ENCODE peak calls at places on chromosomes 3 and 15, in nine cellular contexts. One of them, this sample, is unnamed.

GRCh38 chr15:54159044-54159443 is 180.8 kb downstream of the UNC13C start:
- DNase-seq in fibroblast of gingiva: no peak
- DNase-seq in heart right ventricle: no peak
- DNase-seq in endothelial cell: no peak
- DNase-seq in lung: no peak
- DNase-seq in fibroblast of pulmonary artery: no peak
- DNase-seq in GM03348: no peak
- DNase-seq in LoVo: no peak
- DNase-seq in ovary: no peak
- DNase-seq in this sample: no peak

GRCh38 chr3:64358853-64359252 is 133.6 kb upstream of the PRICKLE2 start:
- DNase-seq in fibroblast of gingiva: no peak
- DNase-seq in heart right ventricle: no peak
- DNase-seq in endothelial cell: no peak
- DNase-seq in lung: no peak
- DNase-seq in fibroblast of pulmonary artery: no peak
- DNase-seq in GM03348: no peak
- DNase-seq in LoVo: no peak
- DNase-seq in ovary: no peak
- DNase-seq in this sample: no peak

GRCh38 chr3:195768831-195769303 is 42.9 kb downstream of the MUC4 start:
- DNase-seq in fibroblast of gingiva: no peak
- DNase-seq in heart right ventricle: no peak
- DNase-seq in endothelial cell: no peak
- DNase-seq in lung: no peak
- DNase-seq in fibroblast of pulmonary artery: no peak
- DNase-seq in GM03348: peak
- DNase-seq in LoVo: no peak
- DNase-seq in ovary: no peak
- DNase-seq in this sample: no peak

GRCh38 chr3:18307529-18307928 is 117.6 kb downstream of the SATB1 start:
- DNase-seq in fibroblast of gingiva: no peak
- DNase-seq in heart right ventricle: no peak
- DNase-seq in endothelial cell: no peak
- DNase-seq in lung: no peak
- DNase-seq in fibroblast of pulmonary artery: no peak
- DNase-seq in GM03348: no peak
- DNase-seq in LoVo: no peak
- DNase-seq in ovary: no peak
- DNase-seq in this sample: no peak

GRCh38 chr15:62932436-62932835 is 110.1 kb upstream of the TPM1 start:
- DNase-seq in fibroblast of gingiva: peak
- DNase-seq in heart right ventricle: no peak
- DNase-seq in endothelial cell: no peak
- DNase-seq in lung: no peak
- DNase-seq in fibroblast of pulmonary artery: peak
- DNase-seq in GM03348: peak
- DNase-seq in LoVo: no peak
- DNase-seq in ovary: no peak
- DNase-seq in this sample: peak

GRCh38 chr3:35772364-35773009 is 133.2 kb downstream of the ARPP21 start:
- DNase-seq in fibroblast of gingiva: no peak
- DNase-seq in heart right ventricle: no peak
- DNase-seq in endothelial cell: no peak
- DNase-seq in lung: no peak
- DNase-seq in fibroblast of pulmonary artery: peak
- DNase-seq in GM03348: no peak
- DNase-seq in LoVo: no peak
- DNase-seq in ovary: no peak
- DNase-seq in this sample: no peak

GRCh38 chr3:120762575-120762974 is 20.0 kb downstream of the GTF2E1 start:
- DNase-seq in fibroblast of gingiva: no peak
- DNase-seq in heart right ventricle: no peak
- DNase-seq in endothelial cell: no peak
- DNase-seq in lung: no peak
- DNase-seq in fibroblast of pulmonary artery: peak
- DNase-seq in GM03348: no peak
- DNase-seq in LoVo: no peak
- DNase-seq in ovary: no peak
- DNase-seq in this sample: no peak

GRCh38 chr3:40504636-40505430 is 1.0 kb upstream of the ZNF620 start:
- DNase-seq in fibroblast of gingiva: peak
- DNase-seq in heart right ventricle: no peak
- DNase-seq in endothelial cell: no peak
- DNase-seq in lung: peak
- DNase-seq in fibroblast of pulmonary artery: peak
- DNase-seq in GM03348: peak
- DNase-seq in LoVo: peak
- DNase-seq in ovary: peak
- DNase-seq in this sample: peak

GRCh38 chr15:46111730-46112129 is 476.9 kb downstream of the SQOR start:
- DNase-seq in fibroblast of gingiva: no peak
- DNase-seq in heart right ventricle: no peak
- DNase-seq in endothelial cell: no peak
- DNase-seq in lung: no peak
- DNase-seq in fibroblast of pulmonary artery: no peak
- DNase-seq in GM03348: no peak
- DNase-seq in LoVo: no peak
- DNase-seq in ovary: no peak
- DNase-seq in this sample: no peak

GRCh38 chr3:104588442-104588841 is 778.3 kb upstream of the ALCAM start:
- DNase-seq in fibroblast of gingiva: no peak
- DNase-seq in heart right ventricle: no peak
- DNase-seq in endothelial cell: no peak
- DNase-seq in lung: no peak
- DNase-seq in fibroblast of pulmonary artery: no peak
- DNase-seq in GM03348: no peak
- DNase-seq in LoVo: no peak
- DNase-seq in ovary: no peak
- DNase-seq in this sample: no peak

GRCh38 chr3:14857506-14857905 is 38.7 kb downstream of the FGD5 start:
- DNase-seq in fibroblast of gingiva: no peak
- DNase-seq in heart right ventricle: no peak
- DNase-seq in endothelial cell: no peak
- DNase-seq in lung: no peak
- DNase-seq in fibroblast of pulmonary artery: no peak
- DNase-seq in GM03348: no peak
- DNase-seq in LoVo: no peak
- DNase-seq in ovary: no peak
- DNase-seq in this sample: no peak

GRCh38 chr3:175511219-175511780 is 652.2 kb downstream of the NAALADL2 start:
- DNase-seq in fibroblast of gingiva: no peak
- DNase-seq in heart right ventricle: no peak
- DNase-seq in endothelial cell: no peak
- DNase-seq in lung: no peak
- DNase-seq in fibroblast of pulmonary artery: no peak
- DNase-seq in GM03348: no peak
- DNase-seq in LoVo: no peak
- DNase-seq in ovary: no peak
- DNase-seq in this sample: no peak

GRCh38 chr3:192130534-192131132 is 596.7 kb downstream of the FGF12 start:
- DNase-seq in fibroblast of gingiva: no peak
- DNase-seq in heart right ventricle: no peak
- DNase-seq in endothelial cell: peak
- DNase-seq in lung: peak
- DNase-seq in fibroblast of pulmonary artery: peak
- DNase-seq in GM03348: peak
- DNase-seq in LoVo: peak
- DNase-seq in ovary: peak
- DNase-seq in this sample: peak

GRCh38 chr15:26773917-26774316 is 1.1 kb upstream of the GABRB3 start:
- DNase-seq in fibroblast of gingiva: no peak
- DNase-seq in heart right ventricle: no peak
- DNase-seq in endothelial cell: peak
- DNase-seq in lung: no peak
- DNase-seq in fibroblast of pulmonary artery: no peak
- DNase-seq in GM03348: no peak
- DNase-seq in LoVo: no peak
- DNase-seq in ovary: no peak
- DNase-seq in this sample: no peak

GRCh38 chr15:31016446-31016915 is 25.1 kb upstream of the MTMR10 start:
- DNase-seq in fibroblast of gingiva: peak
- DNase-seq in heart right ventricle: no peak
- DNase-seq in endothelial cell: no peak
- DNase-seq in lung: no peak
- DNase-seq in fibroblast of pulmonary artery: peak
- DNase-seq in GM03348: peak
- DNase-seq in LoVo: no peak
- DNase-seq in ovary: no peak
- DNase-seq in this sample: peak

GRCh38 chr15:20341901-20342605 is 199.5 kb downstream of the GOLGA6L6 start:
- DNase-seq in fibroblast of gingiva: no peak
- DNase-seq in heart right ventricle: peak
- DNase-seq in endothelial cell: peak
- DNase-seq in lung: peak
- DNase-seq in fibroblast of pulmonary artery: peak
- DNase-seq in GM03348: peak
- DNase-seq in LoVo: no peak
- DNase-seq in ovary: peak
- DNase-seq in this sample: peak

GRCh38 chr3:168624892-168625291 is 529.2 kb upstream of the GOLIM4 start:
- DNase-seq in fibroblast of gingiva: no peak
- DNase-seq in heart right ventricle: no peak
- DNase-seq in endothelial cell: no peak
- DNase-seq in lung: no peak
- DNase-seq in fibroblast of pulmonary artery: no peak
- DNase-seq in GM03348: no peak
- DNase-seq in LoVo: no peak
- DNase-seq in ovary: no peak
- DNase-seq in this sample: no peak

GRCh38 chr3:119237299-119237698 is 3.4 kb downstream of the B4GALT4 start:
- DNase-seq in fibroblast of gingiva: no peak
- DNase-seq in heart right ventricle: no peak
- DNase-seq in endothelial cell: no peak
- DNase-seq in lung: no peak
- DNase-seq in fibroblast of pulmonary artery: peak
- DNase-seq in GM03348: peak
- DNase-seq in LoVo: no peak
- DNase-seq in ovary: no peak
- DNase-seq in this sample: peak

GRCh38 chr3:194134757-194135515 is 1.0 kb upstream of the HES1 start:
- DNase-seq in fibroblast of gingiva: peak
- DNase-seq in heart right ventricle: peak
- DNase-seq in endothelial cell: peak
- DNase-seq in lung: peak
- DNase-seq in fibroblast of pulmonary artery: peak
- DNase-seq in GM03348: peak
- DNase-seq in LoVo: peak
- DNase-seq in ovary: peak
- DNase-seq in this sample: peak

GRCh38 chr15:30956216-30956803 is 35.1 kb downstream of the MTMR10 start:
- DNase-seq in fibroblast of gingiva: no peak
- DNase-seq in heart right ventricle: no peak
- DNase-seq in endothelial cell: no peak
- DNase-seq in lung: no peak
- DNase-seq in fibroblast of pulmonary artery: peak
- DNase-seq in GM03348: peak
- DNase-seq in LoVo: no peak
- DNase-seq in ovary: no peak
- DNase-seq in this sample: peak

GRCh38 chr3:50978991-50979667 is 304.4 kb downstream of the DOCK3 start:
- DNase-seq in fibroblast of gingiva: no peak
- DNase-seq in heart right ventricle: no peak
- DNase-seq in endothelial cell: no peak
- DNase-seq in lung: no peak
- DNase-seq in fibroblast of pulmonary artery: no peak
- DNase-seq in GM03348: no peak
- DNase-seq in LoVo: no peak
- DNase-seq in ovary: no peak
- DNase-seq in this sample: no peak

GRCh38 chr3:124044961-124045360 is 53.0 kb upstream of the ROPN1 start:
- DNase-seq in fibroblast of gingiva: no peak
- DNase-seq in heart right ventricle: no peak
- DNase-seq in endothelial cell: no peak
- DNase-seq in lung: no peak
- DNase-seq in fibroblast of pulmonary artery: no peak
- DNase-seq in GM03348: no peak
- DNase-seq in LoVo: no peak
- DNase-seq in ovary: no peak
- DNase-seq in this sample: no peak

GRCh38 chr3:134353171-134353825 is 20.9 kb downstream of the AMOTL2 start:
- DNase-seq in fibroblast of gingiva: peak
- DNase-seq in heart right ventricle: no peak
- DNase-seq in endothelial cell: no peak
- DNase-seq in lung: no peak
- DNase-seq in fibroblast of pulmonary artery: no peak
- DNase-seq in GM03348: no peak
- DNase-seq in LoVo: no peak
- DNase-seq in ovary: no peak
- DNase-seq in this sample: peak

GRCh38 chr3:8320711-8321458 is 180.7 kb upstream of the LMCD1 start:
- DNase-seq in fibroblast of gingiva: no peak
- DNase-seq in heart right ventricle: no peak
- DNase-seq in endothelial cell: no peak
- DNase-seq in lung: no peak
- DNase-seq in fibroblast of pulmonary artery: no peak
- DNase-seq in GM03348: no peak
- DNase-seq in LoVo: no peak
- DNase-seq in ovary: no peak
- DNase-seq in this sample: no peak

GRCh38 chr3:46490338-46491084 is 7.3 kb upstream of the RTP3 start:
- DNase-seq in fibroblast of gingiva: peak
- DNase-seq in heart right ventricle: no peak
- DNase-seq in endothelial cell: no peak
- DNase-seq in lung: no peak
- DNase-seq in fibroblast of pulmonary artery: no peak
- DNase-seq in GM03348: peak
- DNase-seq in LoVo: peak
- DNase-seq in ovary: no peak
- DNase-seq in this sample: no peak